ENCODE peak calls at places on chromosomes 4 and X, in seven cellular contexts. One of them, this sample, is unnamed.

GRCh38 chr4:110163327-110164070 is 34.9 kb downstream of the ELOVL6 start:
- DNase-seq in fibroblast of lung: peak; percentile 73
- DNase-seq in SK-N-SH: no peak
- DNase-seq in GM23338: no peak
- DNase-seq in A549: peak; percentile 23
- DNase-seq in fibroblast of pulmonary artery: peak; percentile 58
- DNase-seq in right lobe of liver: no peak
- DNase-seq in this sample: no peak

GRCh38 chr4:128461300-128462103 is 173.9 kb upstream of the PGRMC2 start:
- DNase-seq in fibroblast of lung: peak; percentile 97
- DNase-seq in SK-N-SH: no peak
- DNase-seq in GM23338: no peak
- DNase-seq in A549: no peak
- DNase-seq in fibroblast of pulmonary artery: peak; percentile 87
- DNase-seq in right lobe of liver: no peak
- DNase-seq in this sample: peak; percentile 86

GRCh38 chr4:75542824-75543223 is 13.0 kb upstream of the ODAPH start:
- DNase-seq in fibroblast of lung: peak; percentile 10
- DNase-seq in SK-N-SH: no peak
- DNase-seq in GM23338: no peak
- DNase-seq in A549: no peak
- DNase-seq in fibroblast of pulmonary artery: peak; percentile 27
- DNase-seq in right lobe of liver: no peak
- DNase-seq in this sample: no peak

GRCh38 chr4:71593306-71593705 is 190.6 kb downstream of the GC start:
- DNase-seq in fibroblast of lung: no peak
- DNase-seq in SK-N-SH: no peak
- DNase-seq in GM23338: peak; percentile 78
- DNase-seq in A549: no peak
- DNase-seq in fibroblast of pulmonary artery: no peak
- DNase-seq in right lobe of liver: no peak
- DNase-seq in this sample: no peak

GRCh38 chrX:107646736-107647135 is 18.4 kb downstream of the PRPS1 start:
- DNase-seq in fibroblast of lung: no peak
- DNase-seq in SK-N-SH: no peak
- DNase-seq in GM23338: no peak
- DNase-seq in A549: no peak
- DNase-seq in fibroblast of pulmonary artery: no peak
- DNase-seq in right lobe of liver: no peak
- DNase-seq in this sample: no peak

GRCh38 chr4:37977471-37978452 is 17.6 kb downstream of the PTTG2 start:
- DNase-seq in fibroblast of lung: peak; percentile 72
- DNase-seq in SK-N-SH: peak; percentile 79
- DNase-seq in GM23338: peak; percentile 64
- DNase-seq in A549: peak; percentile 37
- DNase-seq in fibroblast of pulmonary artery: peak; percentile 77
- DNase-seq in right lobe of liver: peak; percentile 84
- DNase-seq in this sample: peak; percentile 17

GRCh38 chrX:105969487-105969886 is 69.0 kb downstream of the SERPINA7 start:
- DNase-seq in fibroblast of lung: no peak
- DNase-seq in SK-N-SH: no peak
- DNase-seq in GM23338: no peak
- DNase-seq in A549: no peak
- DNase-seq in fibroblast of pulmonary artery: no peak
- DNase-seq in right lobe of liver: no peak
- DNase-seq in this sample: no peak

GRCh38 chr4:151315212-151315886 is 10.1 kb downstream of the SH3D19 start:
- DNase-seq in fibroblast of lung: no peak
- DNase-seq in SK-N-SH: no peak
- DNase-seq in GM23338: no peak
- DNase-seq in A549: no peak
- DNase-seq in fibroblast of pulmonary artery: peak; percentile 30
- DNase-seq in right lobe of liver: no peak
- DNase-seq in this sample: no peak

GRCh38 chrX:153739754-153740486 is 15.3 kb downstream of the ABCD1 start:
- DNase-seq in fibroblast of lung: no peak
- DNase-seq in SK-N-SH: no peak
- DNase-seq in GM23338: peak; percentile 8
- DNase-seq in A549: no peak
- DNase-seq in fibroblast of pulmonary artery: no peak
- DNase-seq in right lobe of liver: no peak
- DNase-seq in this sample: no peak

GRCh38 chrX:46236411-46236810 is 308.8 kb downstream of the ZNF674 start:
- DNase-seq in fibroblast of lung: no peak
- DNase-seq in SK-N-SH: no peak
- DNase-seq in GM23338: no peak
- DNase-seq in A549: no peak
- DNase-seq in fibroblast of pulmonary artery: no peak
- DNase-seq in right lobe of liver: no peak
- DNase-seq in this sample: no peak

GRCh38 chr4:44194365-44194764 is 254.2 kb downstream of the KCTD8 start:
- DNase-seq in fibroblast of lung: peak; percentile 1
- DNase-seq in SK-N-SH: no peak
- DNase-seq in GM23338: no peak
- DNase-seq in A549: no peak
- DNase-seq in fibroblast of pulmonary artery: peak; percentile 7
- DNase-seq in right lobe of liver: no peak
- DNase-seq in this sample: no peak

GRCh38 chrX:21934414-21934813 is 6.1 kb upstream of the SMS start:
- DNase-seq in fibroblast of lung: no peak
- DNase-seq in SK-N-SH: no peak
- DNase-seq in GM23338: no peak
- DNase-seq in A549: no peak
- DNase-seq in fibroblast of pulmonary artery: no peak
- DNase-seq in right lobe of liver: no peak
- DNase-seq in this sample: no peak

GRCh38 chr4:39706829-39707511 is 9.0 kb downstream of the UBE2K start:
- DNase-seq in fibroblast of lung: no peak
- DNase-seq in SK-N-SH: no peak
- DNase-seq in GM23338: peak; percentile 52
- DNase-seq in A549: no peak
- DNase-seq in fibroblast of pulmonary artery: peak; percentile 46
- DNase-seq in right lobe of liver: no peak
- DNase-seq in this sample: no peak

GRCh38 chrX:75181721-75182120 is 25.6 kb upstream of the ABCB7 start:
- DNase-seq in fibroblast of lung: no peak
- DNase-seq in SK-N-SH: no peak
- DNase-seq in GM23338: no peak
- DNase-seq in A549: no peak
- DNase-seq in fibroblast of pulmonary artery: peak; percentile 6
- DNase-seq in right lobe of liver: no peak
- DNase-seq in this sample: no peak

GRCh38 chrX:11059923-11060322 is 51.2 kb upstream of the HCCS start:
- DNase-seq in fibroblast of lung: no peak
- DNase-seq in SK-N-SH: no peak
- DNase-seq in GM23338: no peak
- DNase-seq in A549: no peak
- DNase-seq in fibroblast of pulmonary artery: no peak
- DNase-seq in right lobe of liver: no peak
- DNase-seq in this sample: no peak

GRCh38 chrX:24566233-24566632 is 80.9 kb downstream of the PCYT1B start:
- DNase-seq in fibroblast of lung: no peak
- DNase-seq in SK-N-SH: no peak
- DNase-seq in GM23338: no peak
- DNase-seq in A549: no peak
- DNase-seq in fibroblast of pulmonary artery: no peak
- DNase-seq in right lobe of liver: no peak
- DNase-seq in this sample: peak; percentile 11

GRCh38 chr4:102578270-102578669 is 77.1 kb downstream of the NFKB1 start:
- DNase-seq in fibroblast of lung: no peak
- DNase-seq in SK-N-SH: no peak
- DNase-seq in GM23338: peak; percentile 13
- DNase-seq in A549: no peak
- DNase-seq in fibroblast of pulmonary artery: no peak
- DNase-seq in right lobe of liver: no peak
- DNase-seq in this sample: no peak

GRCh38 chr4:985123-985830 is 1.6 kb upstream of the IDUA start:
- DNase-seq in fibroblast of lung: peak; percentile 23
- DNase-seq in SK-N-SH: no peak
- DNase-seq in GM23338: peak; percentile 88
- DNase-seq in A549: peak; percentile 46
- DNase-seq in fibroblast of pulmonary artery: peak; percentile 22
- DNase-seq in right lobe of liver: peak; percentile 87
- DNase-seq in this sample: no peak

GRCh38 chrX:866441-866990 is 235.9 kb downstream of the SHOX start:
- DNase-seq in fibroblast of lung: no peak
- DNase-seq in SK-N-SH: no peak
- DNase-seq in GM23338: no peak
- DNase-seq in A549: no peak
- DNase-seq in fibroblast of pulmonary artery: no peak
- DNase-seq in right lobe of liver: no peak
- DNase-seq in this sample: no peak

GRCh38 chrX:28205905-28206304 is 224.7 kb upstream of the DCAF8L1 start:
- DNase-seq in fibroblast of lung: no peak
- DNase-seq in SK-N-SH: no peak
- DNase-seq in GM23338: peak; percentile 2
- DNase-seq in A549: no peak
- DNase-seq in fibroblast of pulmonary artery: no peak
- DNase-seq in right lobe of liver: no peak
- DNase-seq in this sample: no peak

GRCh38 chrX:115297189-115297588 is 7.7 kb downstream of the LUZP4 start:
- DNase-seq in fibroblast of lung: no peak
- DNase-seq in SK-N-SH: no peak
- DNase-seq in GM23338: no peak
- DNase-seq in A549: no peak
- DNase-seq in fibroblast of pulmonary artery: no peak
- DNase-seq in right lobe of liver: no peak
- DNase-seq in this sample: no peak

GRCh38 chrX:136028383-136028984 is 43.2 kb downstream of the SLC9A6 start:
- DNase-seq in fibroblast of lung: peak; percentile 81
- DNase-seq in SK-N-SH: peak; percentile 47
- DNase-seq in GM23338: peak; percentile 47
- DNase-seq in A549: peak; percentile 28
- DNase-seq in fibroblast of pulmonary artery: peak; percentile 79
- DNase-seq in right lobe of liver: no peak
- DNase-seq in this sample: peak; percentile 45

GRCh38 chr4:126899382-126899801 is 733.4 kb upstream of the INTU start:
- DNase-seq in fibroblast of lung: peak; percentile 95
- DNase-seq in SK-N-SH: no peak
- DNase-seq in GM23338: no peak
- DNase-seq in A549: no peak
- DNase-seq in fibroblast of pulmonary artery: peak; percentile 80
- DNase-seq in right lobe of liver: no peak
- DNase-seq in this sample: no peak

GRCh38 chr4:69032847-69033638 is 63.2 kb upstream of the UGT2B7 start:
- DNase-seq in fibroblast of lung: no peak
- DNase-seq in SK-N-SH: no peak
- DNase-seq in GM23338: no peak
- DNase-seq in A549: no peak
- DNase-seq in fibroblast of pulmonary artery: peak; percentile 24
- DNase-seq in right lobe of liver: peak; percentile 29
- DNase-seq in this sample: no peak

GRCh38 chrX:40550069-40550468 is 30.7 kb upstream of the ATP6AP2 start:
- DNase-seq in fibroblast of lung: no peak
- DNase-seq in SK-N-SH: peak; percentile 71
- DNase-seq in GM23338: no peak
- DNase-seq in A549: no peak
- DNase-seq in fibroblast of pulmonary artery: no peak
- DNase-seq in right lobe of liver: peak; percentile 50
- DNase-seq in this sample: no peak

GRCh38 chr4:80014531-80014930 is 58.5 kb downstream of the ANTXR2 start:
- DNase-seq in fibroblast of lung: no peak
- DNase-seq in SK-N-SH: no peak
- DNase-seq in GM23338: no peak
- DNase-seq in A549: no peak
- DNase-seq in fibroblast of pulmonary artery: no peak
- DNase-seq in right lobe of liver: no peak
- DNase-seq in this sample: no peak

GRCh38 chr4:80012291-80012690 is 60.7 kb downstream of the ANTXR2 start:
- DNase-seq in fibroblast of lung: peak; percentile 36
- DNase-seq in SK-N-SH: no peak
- DNase-seq in GM23338: no peak
- DNase-seq in A549: no peak
- DNase-seq in fibroblast of pulmonary artery: no peak
- DNase-seq in right lobe of liver: no peak
- DNase-seq in this sample: no peak

GRCh38 chr4:80015407-80016189 is 57.4 kb downstream of the ANTXR2 start:
- DNase-seq in fibroblast of lung: no peak
- DNase-seq in SK-N-SH: no peak
- DNase-seq in GM23338: no peak
- DNase-seq in A549: no peak
- DNase-seq in fibroblast of pulmonary artery: no peak
- DNase-seq in right lobe of liver: no peak
- DNase-seq in this sample: no peak

GRCh38 chr4:80016506-80016905 is 56.5 kb downstream of the ANTXR2 start:
- DNase-seq in fibroblast of lung: no peak
- DNase-seq in SK-N-SH: no peak
- DNase-seq in GM23338: no peak
- DNase-seq in A549: no peak
- DNase-seq in fibroblast of pulmonary artery: no peak
- DNase-seq in right lobe of liver: no peak
- DNase-seq in this sample: no peak

GRCh38 chr4:80017125-80017854 is 55.7 kb downstream of the ANTXR2 start:
- DNase-seq in fibroblast of lung: peak; percentile 82
- DNase-seq in SK-N-SH: no peak
- DNase-seq in GM23338: no peak
- DNase-seq in A549: no peak
- DNase-seq in fibroblast of pulmonary artery: peak; percentile 82
- DNase-seq in right lobe of liver: no peak
- DNase-seq in this sample: no peak
- H3K4me3 ChIP-seq in fibroblast of lung: no peak overlapping the region
- H3K4me3 ChIP-seq in SK-N-SH: no peak overlapping the region
- H3K4me3 ChIP-seq in GM23338: no peak overlapping the region
- H3K4me3 ChIP-seq in A549: no peak overlapping the region
- H3K4me3 ChIP-seq in fibroblast of pulmonary artery: no peak overlapping the region
- H3K4me3 ChIP-seq in right lobe of liver: no peak overlapping the region
- H3K4me3 ChIP-seq in this sample: no peak overlapping the region

GRCh38 chrX:47637546-47638195 is 7.9 kb upstream of the CFP start:
- DNase-seq in fibroblast of lung: no peak
- DNase-seq in SK-N-SH: no peak
- DNase-seq in GM23338: peak; percentile 72
- DNase-seq in A549: no peak
- DNase-seq in fibroblast of pulmonary artery: no peak
- DNase-seq in right lobe of liver: peak; percentile 52
- DNase-seq in this sample: no peak
- TF ChIP-seq CTCF in fibroblast of lung: no peak
- TF ChIP-seq CTCF in SK-N-SH: no peak
- TF ChIP-seq CTCF in GM23338: peak; percentile 28
- TF ChIP-seq CTCF in A549: no peak
- TF ChIP-seq CTCF in fibroblast of pulmonary artery: no peak
- TF ChIP-seq CTCF in right lobe of liver: no peak
- TF ChIP-seq CTCF in this sample: no peak

DNA sequence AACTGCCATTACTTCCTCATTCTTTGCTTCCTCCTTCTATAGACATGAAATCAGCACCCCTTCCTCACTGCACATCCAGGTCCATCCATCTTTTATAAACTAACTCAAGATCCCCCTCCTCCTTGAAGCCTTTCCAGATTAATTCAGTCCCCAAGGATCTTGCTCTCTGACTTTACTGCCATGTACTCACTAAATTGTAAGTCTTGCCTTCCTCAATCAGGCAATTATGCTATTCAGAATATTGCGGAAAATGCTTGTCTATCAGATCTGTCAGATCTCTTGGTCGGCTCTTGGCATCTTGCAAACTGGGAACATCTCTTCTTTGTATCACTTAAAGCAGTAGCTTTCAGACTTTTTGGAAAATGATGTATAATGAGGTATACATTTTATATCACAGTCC is 3.6 kb downstream of the GPRIN3 start:
- DNase-seq in fibroblast of lung: no peak
- DNase-seq in SK-N-SH: no peak
- DNase-seq in GM23338: no peak
- DNase-seq in A549: no peak
- DNase-seq in fibroblast of pulmonary artery: no peak
- DNase-seq in right lobe of liver: no peak
- DNase-seq in this sample: no peak
- H3K4me3 ChIP-seq in fibroblast of lung: no peak overlapping the region
- H3K4me3 ChIP-seq in SK-N-SH: no peak overlapping the region
- H3K4me3 ChIP-seq in GM23338: no peak overlapping the region
- H3K4me3 ChIP-seq in A549: peak overlapping the region; percentile 80
- H3K4me3 ChIP-seq in fibroblast of pulmonary artery: no peak overlapping the region
- H3K4me3 ChIP-seq in right lobe of liver: no peak overlapping the region
- H3K4me3 ChIP-seq in this sample: no peak overlapping the region

GRCh38 chr4:11497212-11497806 is 68.6 kb upstream of the HS3ST1 start:
- DNase-seq in fibroblast of lung: no peak
- DNase-seq in SK-N-SH: no peak
- DNase-seq in GM23338: peak; percentile 26
- DNase-seq in A549: no peak
- DNase-seq in fibroblast of pulmonary artery: no peak
- DNase-seq in right lobe of liver: no peak
- DNase-seq in this sample: no peak
- TF ChIP-seq CTCF in fibroblast of lung: no peak
- TF ChIP-seq CTCF in SK-N-SH: no peak
- TF ChIP-seq CTCF in GM23338: peak; percentile 69
- TF ChIP-seq CTCF in A549: no peak
- TF ChIP-seq CTCF in fibroblast of pulmonary artery: no peak
- TF ChIP-seq CTCF in right lobe of liver: no peak
- TF ChIP-seq CTCF in this sample: no peak

This sample was measured in LNCaP clone FGC.